ENCODE peak calls at places on chromosomes 12 and 14, in eight cellular contexts. One of them, this sample, is unnamed.

GRCh38 chr14:89228921-89229639 is 188.0 kb downstream of the FOXN3 start:
- DNase-seq in stimulated activated naive CD8-positive, alpha-beta T cell treated with anti-CD3 and anti-CD28 coated beads, Interleukin-15, Interleukin-2, amounts not matched to agents 100 U/mL and 50 U/mL, for 24 hours: no peak
- DNase-seq in iPS-NIHi11: no peak
- DNase-seq in mucosa of gallbladder: no peak
- DNase-seq in GM19239: no peak
- DNase-seq in fibroblast of the conjunctiva: no peak
- DNase-seq in activated T-cell treated with anti-CD3 and anti-CD28 coated beads for 24 hours: no peak
- DNase-seq in CD8-positive, alpha-beta T cell: no peak
- DNase-seq in this sample: no peak

GRCh38 chr14:100305446-100306255 is 593 bp downstream of the SLC25A29 start:
- DNase-seq in activated T-cell treated with anti-CD3 and anti-CD28 coated beads for 24 hours: peak
- DNase-seq in mucosa of gallbladder: no peak
- DNase-seq in fibroblast of the conjunctiva: no peak
- DNase-seq in GM19239: no peak
- DNase-seq in iPS-NIHi11: peak
- DNase-seq in CD8-positive, alpha-beta T cell: peak
- DNase-seq in stimulated activated naive CD8-positive, alpha-beta T cell treated with anti-CD3 and anti-CD28 coated beads, Interleukin-15, Interleukin-2, amounts not matched to agents 100 U/mL and 50 U/mL, for 24 hours: peak
- DNase-seq in this sample: no peak

GRCh38 chr14:64937176-64937820 is 5.2 kb downstream of the GPX2 start:
- DNase-seq in stimulated activated naive CD8-positive, alpha-beta T cell treated with anti-CD3 and anti-CD28 coated beads, Interleukin-15, Interleukin-2, amounts not matched to agents 100 U/mL and 50 U/mL, for 24 hours: no peak
- DNase-seq in mucosa of gallbladder: no peak
- DNase-seq in GM19239: no peak
- DNase-seq in CD8-positive, alpha-beta T cell: no peak
- DNase-seq in activated T-cell treated with anti-CD3 and anti-CD28 coated beads for 24 hours: no peak
- DNase-seq in fibroblast of the conjunctiva: no peak
- DNase-seq in iPS-NIHi11: no peak
- DNase-seq in this sample: no peak

GRCh38 chr12:41437578-41437977 is 249.5 kb downstream of the PDZRN4 start:
- DNase-seq in activated T-cell treated with anti-CD3 and anti-CD28 coated beads for 24 hours: no peak
- DNase-seq in iPS-NIHi11: no peak
- DNase-seq in GM19239: no peak
- DNase-seq in stimulated activated naive CD8-positive, alpha-beta T cell treated with anti-CD3 and anti-CD28 coated beads, Interleukin-15, Interleukin-2, amounts not matched to agents 100 U/mL and 50 U/mL, for 24 hours: no peak
- DNase-seq in fibroblast of the conjunctiva: no peak
- DNase-seq in CD8-positive, alpha-beta T cell: no peak
- DNase-seq in mucosa of gallbladder: no peak
- DNase-seq in this sample: peak

GRCh38 chr12:117986705-117987469 is 18.1 kb upstream of the KSR2 start:
- DNase-seq in GM19239: no peak
- DNase-seq in iPS-NIHi11: no peak
- DNase-seq in CD8-positive, alpha-beta T cell: no peak
- DNase-seq in mucosa of gallbladder: no peak
- DNase-seq in fibroblast of the conjunctiva: no peak
- DNase-seq in activated T-cell treated with anti-CD3 and anti-CD28 coated beads for 24 hours: no peak
- DNase-seq in stimulated activated naive CD8-positive, alpha-beta T cell treated with anti-CD3 and anti-CD28 coated beads, Interleukin-15, Interleukin-2, amounts not matched to agents 100 U/mL and 50 U/mL, for 24 hours: no peak
- DNase-seq in this sample: no peak

GRCh38 chr12:63940295-63940997 is 95.9 kb downstream of the SRGAP1 start:
- DNase-seq in iPS-NIHi11: no peak
- DNase-seq in activated T-cell treated with anti-CD3 and anti-CD28 coated beads for 24 hours: no peak
- DNase-seq in mucosa of gallbladder: no peak
- DNase-seq in CD8-positive, alpha-beta T cell: no peak
- DNase-seq in GM19239: no peak
- DNase-seq in stimulated activated naive CD8-positive, alpha-beta T cell treated with anti-CD3 and anti-CD28 coated beads, Interleukin-15, Interleukin-2, amounts not matched to agents 100 U/mL and 50 U/mL, for 24 hours: no peak
- DNase-seq in fibroblast of the conjunctiva: no peak
- DNase-seq in this sample: peak

GRCh38 chr14:80055912-80056801 is 155.1 kb downstream of the DIO2 start:
- DNase-seq in fibroblast of the conjunctiva: peak
- DNase-seq in activated T-cell treated with anti-CD3 and anti-CD28 coated beads for 24 hours: no peak
- DNase-seq in iPS-NIHi11: peak
- DNase-seq in mucosa of gallbladder: peak
- DNase-seq in CD8-positive, alpha-beta T cell: no peak
- DNase-seq in stimulated activated naive CD8-positive, alpha-beta T cell treated with anti-CD3 and anti-CD28 coated beads, Interleukin-15, Interleukin-2, amounts not matched to agents 100 U/mL and 50 U/mL, for 24 hours: no peak
- DNase-seq in GM19239: no peak
- DNase-seq in this sample: peak

GRCh38 chr14:101788016-101788695 is 26.6 kb downstream of the PPP2R5C start:
- DNase-seq in stimulated activated naive CD8-positive, alpha-beta T cell treated with anti-CD3 and anti-CD28 coated beads, Interleukin-15, Interleukin-2, amounts not matched to agents 100 U/mL and 50 U/mL, for 24 hours: no peak
- DNase-seq in activated T-cell treated with anti-CD3 and anti-CD28 coated beads for 24 hours: no peak
- DNase-seq in mucosa of gallbladder: no peak
- DNase-seq in GM19239: no peak
- DNase-seq in fibroblast of the conjunctiva: no peak
- DNase-seq in iPS-NIHi11: no peak
- DNase-seq in CD8-positive, alpha-beta T cell: no peak
- DNase-seq in this sample: peak

GRCh38 chr12:40178701-40179100 is 46.1 kb upstream of the LRRK2 start:
- DNase-seq in CD8-positive, alpha-beta T cell: no peak
- DNase-seq in mucosa of gallbladder: no peak
- DNase-seq in fibroblast of the conjunctiva: no peak
- DNase-seq in GM19239: no peak
- DNase-seq in iPS-NIHi11: no peak
- DNase-seq in stimulated activated naive CD8-positive, alpha-beta T cell treated with anti-CD3 and anti-CD28 coated beads, Interleukin-15, Interleukin-2, amounts not matched to agents 100 U/mL and 50 U/mL, for 24 hours: no peak
- DNase-seq in activated T-cell treated with anti-CD3 and anti-CD28 coated beads for 24 hours: no peak
- DNase-seq in this sample: no peak

GRCh38 chr12:92403210-92404175 is 257.8 kb upstream of the BTG1 start:
- DNase-seq in fibroblast of the conjunctiva: no peak
- DNase-seq in iPS-NIHi11: no peak
- DNase-seq in GM19239: peak
- DNase-seq in mucosa of gallbladder: no peak
- DNase-seq in CD8-positive, alpha-beta T cell: peak
- DNase-seq in activated T-cell treated with anti-CD3 and anti-CD28 coated beads for 24 hours: peak
- DNase-seq in stimulated activated naive CD8-positive, alpha-beta T cell treated with anti-CD3 and anti-CD28 coated beads, Interleukin-15, Interleukin-2, amounts not matched to agents 100 U/mL and 50 U/mL, for 24 hours: peak
- DNase-seq in this sample: no peak

GRCh38 chr14:85131523-85131922 is 398.4 kb upstream of the FLRT2 start:
- DNase-seq in mucosa of gallbladder: peak
- DNase-seq in fibroblast of the conjunctiva: no peak
- DNase-seq in iPS-NIHi11: peak
- DNase-seq in activated T-cell treated with anti-CD3 and anti-CD28 coated beads for 24 hours: no peak
- DNase-seq in CD8-positive, alpha-beta T cell: no peak
- DNase-seq in stimulated activated naive CD8-positive, alpha-beta T cell treated with anti-CD3 and anti-CD28 coated beads, Interleukin-15, Interleukin-2, amounts not matched to agents 100 U/mL and 50 U/mL, for 24 hours: no peak
- DNase-seq in GM19239: no peak
- DNase-seq in this sample: no peak

GRCh38 chr12:12326262-12326661 is 23.8 kb downstream of the MANSC1 start:
- DNase-seq in CD8-positive, alpha-beta T cell: no peak
- DNase-seq in activated T-cell treated with anti-CD3 and anti-CD28 coated beads for 24 hours: no peak
- DNase-seq in fibroblast of the conjunctiva: no peak
- DNase-seq in iPS-NIHi11: no peak
- DNase-seq in GM19239: no peak
- DNase-seq in mucosa of gallbladder: no peak
- DNase-seq in stimulated activated naive CD8-positive, alpha-beta T cell treated with anti-CD3 and anti-CD28 coated beads, Interleukin-15, Interleukin-2, amounts not matched to agents 100 U/mL and 50 U/mL, for 24 hours: no peak
- DNase-seq in this sample: no peak

This sample was measured in nucleus accumbens.